ENCODE peak calls at places on chromosome 19, in nine cellular contexts. Y is psoas muscle, W is uterus, Q is keratinocyte, V is lung, F is left ventricle myocardium inferior, T is IMR-90, A is transverse colon, G is breast epithelium. O is an unnamed sample. For H3K4me1, the result is how much of the 10 kb centered on the place peaks cover.

GRCh38 chr19:11005521-11005920 is 44.7 kb downstream of the SMARCA4 start:
- DNase-seq in Y (no peak), W (no peak), Q (no peak), V (no peak), F (no peak), T (no peak), A (no peak), G (no peak), O (no peak)

GRCh38 chr19:18291019-18291524 is 9.7 kb upstream of the JUND start:
- DNase-seq in Y (peak), W (peak), Q (no peak), V (no peak), F (peak), T (no peak), A (no peak), G (no peak), O (peak)

GRCh38 chr19:18340990-18341868 is 831 bp downstream of the PGPEP1 start:
- DNase-seq in Y (peak), W (peak), Q (no peak), V (peak), F (peak), T (peak), A (peak), G (peak), O (peak)

GRCh38 chr19:56367829-56368711 is 25.3 kb downstream of the ZNF582 start:
- DNase-seq in Y (peak), W (peak), Q (peak), V (peak), F (peak), T (peak), A (peak), G (peak), O (peak)

GRCh38 chr19:2488942-2489731 is 13.2 kb downstream of the GADD45B start:
- DNase-seq in Y (peak), W (no peak), Q (no peak), V (peak), F (peak), T (no peak), A (peak), G (no peak), O (peak)

GRCh38 chr19:29527500-29528328 is 1.9 kb downstream of the VSTM2B start:
- DNase-seq in Y (no peak), W (no peak), Q (no peak), V (no peak), F (no peak), T (no peak), A (no peak), G (no peak), O (no peak)

GRCh38 chr19:36821758-36822157 is 16.4 kb downstream of the ZNF790 start:
- DNase-seq in Y (no peak), W (no peak), Q (no peak), V (no peak), F (no peak), T (no peak), A (no peak), G (no peak), O (no peak)

GRCh38 chr19:45632468-45633196 is 6.6 kb downstream of the EML2 start:
- DNase-seq in Y (peak), W (peak), Q (peak), V (peak), F (peak), T (peak), A (peak), G (peak), O (peak)

GRCh38 chr19:45499196-45500180 is 1.2 kb downstream of the PPM1N start:
- DNase-seq in Y (peak), W (no peak), Q (no peak), V (peak), F (no peak), T (no peak), A (peak), G (no peak), O (no peak)

GRCh38 chr19:28633223-28634030 is 579.5 kb downstream of the UQCRFS1 start:
- DNase-seq in Y (peak), W (no peak), Q (no peak), V (peak), F (no peak), T (peak), A (peak), G (no peak), O (no peak)

GRCh38 chr19:31127132-31127967 is 221.9 kb downstream of the TSHZ3 start:
- DNase-seq in Y (no peak), W (peak), Q (no peak), V (no peak), F (no peak), T (peak), A (peak), G (no peak), O (no peak)

GRCh38 chr19:798415-799075 is 1.3 kb downstream of the PTBP1 start:
- DNase-seq in Y (peak), W (no peak), Q (no peak), V (no peak), F (no peak), T (no peak), A (peak), G (no peak), O (peak)

GRCh38 chr19:28556371-28556770 is 656.6 kb downstream of the UQCRFS1 start:
- DNase-seq in Y (no peak), W (no peak), Q (no peak), V (peak), F (no peak), T (no peak), A (no peak), G (no peak), O (no peak)

GRCh38 chr19:13026478-13026999 is 31.3 kb downstream of the NFIX start:
- DNase-seq in Y (no peak), W (no peak), Q (no peak), V (no peak), F (no peak), T (peak), A (peak), G (no peak), O (no peak)

GRCh38 chr19:51593138-51593890 is 22.2 kb downstream of the ZNF175 start:
- DNase-seq in Y (no peak), W (no peak), Q (no peak), V (no peak), F (no peak), T (no peak), A (no peak), G (no peak), O (no peak)

GRCh38 chr19:15187026-15188007 is 13.5 kb downstream of the NOTCH3 start:
- DNase-seq in Y (no peak), W (no peak), Q (no peak), V (no peak), F (no peak), T (no peak), A (no peak), G (no peak), O (peak)

GRCh38 chr19:29917911-29918310 is 24.1 kb upstream of the URI1 start:
- DNase-seq in Y (no peak), W (no peak), Q (no peak), V (no peak), F (no peak), T (no peak), A (no peak), G (no peak), O (no peak)

GRCh38 chr19:15072930-15073647 is 8.9 kb upstream of the OR1I1 start:
- DNase-seq in Y (no peak), W (no peak), Q (peak), V (no peak), F (no peak), T (no peak), A (no peak), G (peak), O (no peak)

GRCh38 chr19:37470216-37470615 is 1.1 kb downstream of the ZNF570 start:
- DNase-seq in Y (no peak), W (no peak), Q (no peak), V (no peak), F (no peak), T (no peak), A (no peak), G (no peak), O (no peak)

DNA sequence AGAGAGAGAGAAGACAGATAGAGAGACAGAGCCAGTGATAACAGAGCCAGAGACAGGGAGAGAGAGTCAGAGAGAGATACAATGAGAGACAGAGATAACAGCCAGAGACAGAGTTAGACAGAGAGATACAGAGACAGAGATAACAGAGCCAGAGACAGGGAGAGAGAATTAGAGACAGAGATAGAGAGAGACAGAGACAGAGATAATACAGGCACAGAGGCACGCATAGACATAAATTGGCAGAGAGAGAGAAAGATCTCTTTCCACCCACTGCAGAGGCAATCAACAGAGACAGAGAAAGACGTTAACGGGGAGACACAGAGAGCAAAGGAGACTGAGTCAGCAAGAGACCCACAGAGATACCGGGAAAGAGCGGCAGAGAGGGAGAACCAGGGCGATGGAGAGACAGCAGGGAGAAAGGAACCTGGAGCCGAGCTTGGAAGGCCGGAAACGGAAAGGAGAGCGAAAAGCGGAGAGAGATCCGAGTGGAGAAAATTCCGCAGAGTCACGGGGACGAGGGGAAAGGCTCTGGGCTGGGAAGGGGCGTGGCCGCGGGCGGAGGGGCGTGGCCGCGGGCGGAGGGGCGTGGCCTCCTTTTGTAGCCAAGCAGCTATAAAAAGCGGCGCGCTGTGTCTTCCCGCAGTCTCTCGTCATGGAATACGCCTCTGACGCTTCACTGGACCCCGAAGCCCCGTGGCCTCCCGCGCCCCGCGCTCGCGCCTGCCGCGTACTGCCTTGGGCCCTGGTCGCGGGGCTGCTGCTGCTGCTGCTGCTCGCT is at the start of gene TNFSF9:
- DNase-seq in Y (peak), W (peak), Q (peak), V (peak), F (peak), T (peak), A (peak), G (peak), O (peak)
- H3K27ac ChIP-seq in Y (peak), W (peak), Q (peak), V (no peak), F (peak), T (peak), A (peak), G (peak), O (peak)

DNA sequence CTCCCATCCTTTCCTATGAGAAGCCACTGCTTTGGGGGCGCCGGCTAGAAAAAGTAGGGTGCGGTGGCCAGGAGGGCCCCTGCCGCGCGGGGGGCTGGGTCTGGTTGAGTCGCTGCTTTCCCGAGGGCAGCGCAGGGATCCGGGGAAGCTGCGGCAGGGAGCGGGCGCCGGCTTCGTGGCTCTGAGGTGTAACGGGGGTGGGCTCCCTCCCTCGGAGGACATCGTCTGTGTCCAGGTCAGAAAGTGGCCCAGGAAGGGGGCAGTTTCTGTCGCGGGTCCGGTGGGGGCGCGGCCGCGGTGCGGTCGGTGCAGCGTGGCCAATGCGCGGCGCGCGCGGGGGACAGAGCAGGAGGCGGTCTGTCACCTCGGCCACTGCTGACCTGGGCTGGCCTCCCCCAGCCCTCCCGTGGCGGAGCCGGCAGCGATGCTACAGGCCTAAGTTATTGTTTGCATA is 15.6 kb upstream of the NPAS1 start:
- DNase-seq in Y (no peak), W (no peak), Q (no peak), V (no peak), F (no peak), T (no peak), A (no peak), G (no peak), O (no peak)
- H3K4me3 ChIP-seq in Y (peak), W (no peak), Q (no peak), V (no peak), F (peak), T (no peak), A (no peak), G (no peak), O (peak)

DNA sequence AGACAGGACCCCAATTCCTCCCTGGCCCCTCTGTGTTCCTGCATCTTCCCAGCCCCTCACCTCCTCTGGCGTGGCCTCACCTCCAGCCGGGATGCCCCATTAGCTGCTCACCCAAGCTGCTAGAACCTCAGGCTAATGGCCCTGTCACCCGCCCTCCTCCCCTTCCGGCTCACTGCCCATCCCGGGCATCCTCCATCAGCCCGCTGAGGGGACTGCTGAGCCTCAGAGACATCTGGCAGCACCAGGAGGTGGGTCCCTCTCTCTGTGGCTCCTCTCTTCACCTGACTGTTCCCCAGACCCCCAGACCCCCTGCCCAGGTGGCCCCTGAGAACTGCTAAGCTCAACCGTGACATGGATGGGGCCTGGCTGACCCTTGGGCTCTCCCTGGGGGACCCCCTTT is 2.9 kb downstream of the FFAR1 start:
- DNase-seq in Y (no peak), W (no peak), Q (no peak), V (no peak), F (no peak), T (no peak), A (no peak), G (no peak), O (no peak)
- H3K4me1 ChIP-seq in Y (under half), W (under half), Q (under half), V (under half), F (under half), T (under half), A (under half), G (under half), O (under half)

GRCh38 chr19:17236831-17237543 is 8.7 kb downstream of the NR2F6 start:
- DNase-seq in Y (no peak), W (no peak), Q (no peak), V (no peak), F (no peak), T (no peak), A (no peak), G (no peak), O (no peak)
- H3K27ac ChIP-seq in Y (peak), W (peak), Q (no peak), V (no peak), F (peak), T (no peak), A (peak), G (peak), O (no peak)

DNA sequence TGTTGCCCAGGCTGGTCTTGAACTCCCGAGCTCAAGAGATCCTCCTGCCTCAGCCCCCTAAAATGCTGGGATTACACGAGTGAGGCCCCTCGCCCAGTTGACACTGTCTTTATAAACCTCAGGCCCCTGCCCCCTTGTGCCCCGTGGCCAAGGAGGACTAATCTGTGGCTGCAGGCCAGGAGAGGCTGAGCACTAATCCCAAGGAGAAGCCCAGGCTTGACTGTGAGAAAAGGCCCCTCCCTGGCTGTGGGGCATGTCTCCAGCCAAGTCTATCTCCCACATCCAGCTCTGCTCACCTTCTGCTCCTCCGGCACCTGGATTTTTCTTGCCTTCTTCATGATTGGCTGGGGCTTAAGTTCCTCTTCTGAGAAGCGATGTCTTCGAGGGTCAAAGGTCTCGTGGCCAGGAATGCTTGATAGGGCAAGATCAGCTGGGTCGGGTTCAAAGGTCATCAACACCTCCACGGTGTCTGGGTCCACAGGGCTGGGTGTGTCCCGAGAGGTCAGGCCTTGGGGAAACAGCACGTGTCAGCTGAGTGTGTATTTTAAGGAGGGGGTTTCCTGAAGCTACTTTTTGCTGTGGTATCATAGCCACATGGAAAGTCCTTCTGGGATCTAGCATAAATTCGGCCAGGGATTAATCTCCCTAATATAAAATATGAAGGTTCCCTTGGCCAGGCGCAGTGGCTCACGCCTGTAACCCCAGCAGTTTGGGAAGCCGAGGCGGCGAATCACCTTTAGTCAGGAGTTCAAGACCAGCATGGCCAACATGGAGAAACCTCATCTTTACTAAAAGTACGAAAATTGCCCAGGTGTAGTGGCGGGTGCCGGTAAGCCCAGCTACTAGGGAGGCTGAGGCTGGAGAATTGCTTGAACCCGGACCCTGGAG is 3.8 kb downstream of the DBP start:
- DNase-seq in Y (no peak), W (peak), Q (no peak), V (no peak), F (no peak), T (no peak), A (peak), G (no peak), O (peak)
- H3K4me3 ChIP-seq in Y (peak), W (peak), Q (no peak), V (no peak), F (peak), T (no peak), A (no peak), G (peak), O (no peak)

DNA sequence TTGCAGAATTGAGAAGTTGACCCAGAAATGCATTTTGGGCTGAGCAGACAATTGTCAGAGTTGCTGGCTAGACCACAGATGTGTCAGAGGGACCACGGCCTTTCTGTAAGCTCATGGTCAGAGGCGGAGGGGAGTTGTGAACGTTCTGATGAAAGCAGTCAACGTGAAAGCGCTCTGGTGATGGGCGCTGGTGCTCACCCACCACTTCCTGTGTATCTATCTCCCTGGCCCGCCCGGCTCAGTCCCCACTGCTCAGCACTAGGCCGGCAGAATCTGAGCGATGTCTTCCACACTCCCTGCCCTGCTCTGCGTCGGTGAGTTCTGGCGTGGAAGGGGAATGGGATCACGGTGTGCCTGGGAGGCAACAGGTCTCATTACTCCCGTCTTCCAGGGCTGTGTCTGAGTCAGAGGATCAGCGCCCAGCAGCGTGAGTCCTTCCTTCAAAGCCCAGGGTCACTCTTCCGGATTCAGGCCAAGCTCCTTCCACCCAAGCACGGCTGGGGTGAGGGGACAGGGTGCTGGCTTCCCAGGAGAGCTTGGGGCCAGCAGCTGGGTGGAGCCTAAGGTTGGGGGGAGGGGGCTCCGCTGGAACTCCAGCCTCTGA is at the start of gene NCR1:
- DNase-seq in Y (no peak), W (no peak), Q (no peak), V (no peak), F (no peak), T (no peak), A (no peak), G (no peak), O (no peak)
- H3K4me1 ChIP-seq in Y (under half), W (under half), Q (under half), V (under half), F (under half), T (under half), A (under half), G (under half), O (under half)

DNA sequence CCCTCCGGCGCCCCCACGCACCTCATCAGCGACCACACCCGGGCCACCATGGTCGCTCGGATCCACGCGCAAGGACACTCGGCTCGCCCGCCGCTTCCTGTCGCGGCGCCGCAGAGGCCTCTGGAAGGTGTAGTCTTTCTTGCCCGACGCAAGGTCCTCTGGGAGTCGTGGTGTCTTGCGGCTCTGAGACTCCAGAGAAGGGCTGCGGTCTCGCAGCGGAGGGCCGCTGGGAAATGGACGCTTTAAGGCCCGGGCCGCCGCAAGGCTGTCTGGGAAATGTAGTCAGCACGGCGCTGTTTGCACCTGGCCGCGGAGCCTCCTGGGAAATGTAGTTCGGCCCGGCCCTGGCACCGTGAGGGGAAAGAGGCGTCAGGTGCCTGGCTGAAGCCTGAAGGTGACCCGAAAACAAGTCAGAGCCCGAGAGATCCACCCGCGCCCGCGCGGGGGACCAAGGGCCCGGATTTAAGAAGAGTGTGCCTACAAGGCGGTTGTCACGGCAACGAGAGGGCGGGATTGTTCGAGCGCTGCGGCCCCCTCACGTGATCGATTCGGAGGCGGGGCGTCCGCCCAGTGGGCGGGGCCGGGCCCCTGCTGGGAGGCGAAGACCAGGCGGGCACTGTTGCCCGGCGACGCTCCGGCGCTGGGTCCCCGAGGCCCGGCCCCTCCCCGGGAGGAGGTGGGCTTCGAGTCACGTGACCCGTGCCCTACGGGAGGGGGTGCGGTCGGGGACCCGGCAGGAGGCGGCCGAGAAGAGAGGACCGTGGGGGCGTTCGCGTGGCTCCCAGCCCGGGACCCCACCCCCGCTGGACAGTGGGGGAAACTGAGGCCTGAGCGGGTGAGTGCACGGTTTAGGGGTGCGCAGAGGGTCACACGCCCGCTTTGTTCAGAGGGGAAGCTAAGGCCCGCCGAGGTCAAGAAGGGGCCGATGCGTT is at the start of the genes HSD11B1L and MICOS13:
- DNase-seq in Y (peak), W (peak), Q (peak), V (peak), F (peak), T (peak), A (peak), G (peak), O (peak)
- H3K27ac ChIP-seq in Y (peak), W (peak), Q (peak), V (peak), F (peak), T (peak), A (peak), G (peak), O (peak)

O was measured in right cardiac atrium.